ENCODE peak calls at places on chromosomes 4 and X, in seven cellular contexts. A is IMR-90, T is heart left ventricle, R is uterus, P is HepG2, J is adrenal gland, M is breast epithelium. G is an unnamed sample.

GRCh38 chrX:12452268-12452667 is 314.0 kb downstream of the FRMPD4 start:
- DNase-seq in A (no peak), T (no peak), R (no peak), P (no peak), J (no peak), M (no peak), G (no peak)

GRCh38 chrX:100975212-100975611 is 5.7 kb downstream of the ARL13A start:
- DNase-seq in A (peak), T (no peak), R (no peak), P (no peak), J (no peak), M (no peak), G (no peak)

GRCh38 chrX:124504106-124504983 is 158.0 kb downstream of the SH2D1A start:
- DNase-seq in A (no peak), T (no peak), R (no peak), P (no peak), J (no peak), M (no peak), G (no peak)

GRCh38 chrX:143664302-143664701 is 28.4 kb upstream of the SLITRK4 start:
- DNase-seq in A (no peak), T (no peak), R (no peak), P (no peak), J (peak), M (no peak), G (no peak)

GRCh38 chr4:185597532-185598188 is 62.4 kb upstream of the PDLIM3 start:
- DNase-seq in A (peak), T (peak), R (peak), P (peak), J (peak), M (peak), G (peak)

GRCh38 chr4:185513489-185514181 is 21.7 kb downstream of the PDLIM3 start:
- DNase-seq in A (peak), T (no peak), R (no peak), P (peak), J (peak), M (no peak), G (no peak)

GRCh38 chr4:168071304-168071703 is 21.0 kb upstream of the ANXA10 start:
- DNase-seq in A (no peak), T (no peak), R (no peak), P (no peak), J (no peak), M (no peak), G (no peak)

GRCh38 chr4:127214001-127214400 is 418.8 kb upstream of the INTU start:
- DNase-seq in A (no peak), T (no peak), R (no peak), P (no peak), J (peak), M (no peak), G (no peak)

GRCh38 chr4:129046055-129046959 is 47.0 kb downstream of the SCLT1 start:
- DNase-seq in A (no peak), T (no peak), R (no peak), P (no peak), J (no peak), M (no peak), G (no peak)

GRCh38 chr4:7876096-7876993 is 63.3 kb downstream of the AFAP1 start:
- DNase-seq in A (peak), T (no peak), R (no peak), P (peak), J (no peak), M (no peak), G (no peak)

GRCh38 chrX:70769659-70770232 is 138.8 kb downstream of the TEX11 start:
- DNase-seq in A (peak), T (no peak), R (no peak), P (no peak), J (no peak), M (no peak), G (no peak)

GRCh38 chr4:169986369-169986768 is 39.8 kb downstream of the MFAP3L start:
- DNase-seq in A (no peak), T (no peak), R (no peak), P (no peak), J (no peak), M (no peak), G (no peak)

GRCh38 chr4:83917572-83917971 is 381.7 kb downstream of the GPAT3 start:
- DNase-seq in A (peak), T (no peak), R (no peak), P (peak), J (no peak), M (no peak), G (no peak)

GRCh38 chrX:154734101-154734781 is 16.6 kb downstream of the GAB3 start:
- DNase-seq in A (peak), T (peak), R (peak), P (no peak), J (peak), M (peak), G (no peak)

GRCh38 chr4:179399054-179399782 is 1957.0 kb upstream of the AGA start:
- DNase-seq in A (no peak), T (no peak), R (no peak), P (no peak), J (no peak), M (no peak), G (no peak)

GRCh38 chrX:124383367-124383766 is 37.0 kb downstream of the SH2D1A start:
- DNase-seq in A (no peak), T (no peak), R (no peak), P (no peak), J (no peak), M (no peak), G (no peak)

GRCh38 chr4:25551608-25552007 is 104.0 kb upstream of the SLC34A2 start:
- DNase-seq in A (no peak), T (no peak), R (no peak), P (no peak), J (no peak), M (no peak), G (peak)

GRCh38 chrX:87397103-87397886 is 120.3 kb upstream of the KLHL4 start:
- DNase-seq in A (no peak), T (no peak), R (no peak), P (no peak), J (peak), M (no peak), G (no peak)

GRCh38 chrX:96703816-96704215 is 19.2 kb downstream of the DIAPH2 start:
- DNase-seq in A (peak), T (no peak), R (no peak), P (no peak), J (no peak), M (no peak), G (no peak)

GRCh38 chr4:38371391-38371851 is 292.6 kb upstream of the KLF3 start:
- DNase-seq in A (peak), T (no peak), R (no peak), P (no peak), J (no peak), M (no peak), G (no peak)

GRCh38 chr4:156495836-156496235 is 475.8 kb downstream of the PDGFC start:
- DNase-seq in A (no peak), T (no peak), R (no peak), P (no peak), J (no peak), M (no peak), G (no peak)

GRCh38 chr4:141724646-141725045 is 88.3 kb downstream of the IL15 start:
- DNase-seq in A (peak), T (no peak), R (no peak), P (no peak), J (no peak), M (no peak), G (no peak)

GRCh38 chr4:95517799-95518198 is 31.0 kb downstream of the UNC5C start:
- DNase-seq in A (no peak), T (no peak), R (no peak), P (no peak), J (no peak), M (no peak), G (no peak)

GRCh38 chr4:78059524-78059889 is 2.4 kb downstream of the FRAS1 start:
- DNase-seq in A (peak), T (no peak), R (no peak), P (peak), J (peak), M (peak), G (peak)

GRCh38 chrX:118974088-118974907 is at the start of gene LONRF3:
- DNase-seq in A (peak), T (peak), R (peak), P (peak), J (peak), M (peak), G (peak)

GRCh38 chr4:18012115-18012806 is 9.3 kb downstream of the LCORL start:
- DNase-seq in A (no peak), T (no peak), R (no peak), P (no peak), J (no peak), M (no peak), G (no peak)

GRCh38 chrX:65933085-65933589 is 106.7 kb downstream of the VSIG4 start:
- DNase-seq in A (no peak), T (no peak), R (no peak), P (no peak), J (no peak), M (no peak), G (no peak)

GRCh38 chr4:104064650-104065577 is 345.1 kb upstream of the TACR3 start:
- DNase-seq in A (no peak), T (no peak), R (no peak), P (peak), J (peak), M (no peak), G (peak)

GRCh38 chr4:62644372-62644771 is 1444.2 kb downstream of the ADGRL3 start:
- DNase-seq in A (no peak), T (no peak), R (no peak), P (peak), J (peak), M (no peak), G (no peak)

GRCh38 chr4:127124919-127125318 is 507.8 kb upstream of the INTU start:
- DNase-seq in A (peak), T (no peak), R (no peak), P (peak), J (no peak), M (no peak), G (no peak)

GRCh38 chr4:87339440-87339839 is 16.8 kb upstream of the HSD17B13 start:
- DNase-seq in A (no peak), T (no peak), R (no peak), P (no peak), J (no peak), M (no peak), G (no peak)

GRCh38 chr4:166839615-166840251 is 394.6 kb downstream of the SPOCK3 start:
- DNase-seq in A (no peak), T (no peak), R (no peak), P (no peak), J (no peak), M (no peak), G (no peak)

GRCh38 chrX:135513140-135513535 is 7.3 kb upstream of the INTS6L start:
- DNase-seq in A (no peak), T (no peak), R (no peak), P (no peak), J (no peak), M (no peak), G (no peak)

GRCh38 chrX:17291998-17292658 is 82.9 kb upstream of the NHS start:
- DNase-seq in A (no peak), T (no peak), R (no peak), P (no peak), J (peak), M (no peak), G (no peak)

GRCh38 chrX:29315931-29316330 is 728.7 kb downstream of the IL1RAPL1 start:
- DNase-seq in A (no peak), T (no peak), R (no peak), P (no peak), J (no peak), M (no peak), G (no peak)

GRCh38 chrX:136778914-136779313 is 1.8 kb downstream of the ARHGEF6 start:
- DNase-seq in A (no peak), T (no peak), R (no peak), P (no peak), J (no peak), M (no peak), G (no peak)

GRCh38 chrX:39174761-39175417 is 373.6 kb downstream of the MID1IP1 start:
- DNase-seq in A (no peak), T (no peak), R (peak), P (no peak), J (peak), M (no peak), G (peak)

GRCh38 chr4:995311-996026 is 2.3 kb upstream of the SLC26A1 start:
- DNase-seq in A (no peak), T (peak), R (no peak), P (no peak), J (no peak), M (no peak), G (no peak)

GRCh38 chr4:1398686-1399507 is 7.3 kb downstream of the NKX1-1 start:
- DNase-seq in A (no peak), T (no peak), R (peak), P (no peak), J (no peak), M (no peak), G (no peak)

GRCh38 chrX:150506020-150506419 is 62.4 kb upstream of the MTM1 start:
- DNase-seq in A (no peak), T (no peak), R (no peak), P (no peak), J (no peak), M (no peak), G (no peak)

GRCh38 chrX:150508018-150508417 is 60.4 kb upstream of the MTM1 start:
- DNase-seq in A (no peak), T (no peak), R (no peak), P (no peak), J (peak), M (no peak), G (no peak)

GRCh38 chrX:150504399-150505186 is 63.8 kb upstream of the MTM1 start:
- DNase-seq in A (peak), T (no peak), R (no peak), P (no peak), J (peak), M (no peak), G (no peak)

GRCh38 chrX:150507251-150507856 is 61.1 kb upstream of the MTM1 start:
- DNase-seq in A (no peak), T (no peak), R (no peak), P (no peak), J (peak), M (no peak), G (no peak)

DNA sequence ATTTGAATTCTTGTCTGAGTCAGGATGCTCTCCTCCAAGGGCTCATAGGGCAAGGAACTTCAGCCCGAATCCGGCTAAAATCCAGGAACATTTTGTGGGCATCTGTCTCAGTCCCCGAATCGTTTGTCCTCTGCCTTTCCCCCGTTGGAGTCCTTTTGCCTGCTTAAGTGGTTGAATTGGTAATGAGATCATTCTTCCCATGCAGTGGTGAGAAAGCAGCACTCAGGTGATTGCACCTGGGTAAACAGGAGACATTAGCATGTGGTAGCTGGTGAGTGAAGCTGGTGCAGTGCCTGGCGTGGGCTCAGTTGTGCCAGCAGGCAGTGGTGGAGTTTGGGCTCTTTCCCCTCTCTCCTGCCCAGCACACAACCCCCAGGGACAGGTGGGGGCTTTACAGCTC is 61.9 kb upstream of the MTM1 start:
- DNase-seq in A (no peak), T (no peak), R (no peak), P (no peak), J (no peak), M (no peak), G (no peak)
- H3K27ac ChIP-seq in A (no peak), T (peak), R (no peak), P (no peak), J (no peak), M (no peak), G (no peak)

GRCh38 chr4:113468165-113469022 is 293.1 kb downstream of the CAMK2D start:
- DNase-seq in A (peak), T (no peak), R (peak), P (peak), J (peak), M (peak), G (peak)
- TF ChIP-seq POLR2A in A (peak), T (peak), R (no peak), P (no peak), J (peak), M (no peak), G (no peak)

GRCh38 chrX:3504916-3505315 is 158.5 kb upstream of the MXRA5 start:
- DNase-seq in A (no peak), T (no peak), R (no peak), P (no peak), J (no peak), M (no peak), G (no peak)

GRCh38 chrX:3501833-3502535 is 155.5 kb upstream of the MXRA5 start:
- DNase-seq in A (no peak), T (peak), R (no peak), P (no peak), J (no peak), M (peak), G (no peak)
- H3K27ac ChIP-seq in A (no peak), T (no peak), R (no peak), P (no peak), J (no peak), M (peak), G (no peak)

DNA sequence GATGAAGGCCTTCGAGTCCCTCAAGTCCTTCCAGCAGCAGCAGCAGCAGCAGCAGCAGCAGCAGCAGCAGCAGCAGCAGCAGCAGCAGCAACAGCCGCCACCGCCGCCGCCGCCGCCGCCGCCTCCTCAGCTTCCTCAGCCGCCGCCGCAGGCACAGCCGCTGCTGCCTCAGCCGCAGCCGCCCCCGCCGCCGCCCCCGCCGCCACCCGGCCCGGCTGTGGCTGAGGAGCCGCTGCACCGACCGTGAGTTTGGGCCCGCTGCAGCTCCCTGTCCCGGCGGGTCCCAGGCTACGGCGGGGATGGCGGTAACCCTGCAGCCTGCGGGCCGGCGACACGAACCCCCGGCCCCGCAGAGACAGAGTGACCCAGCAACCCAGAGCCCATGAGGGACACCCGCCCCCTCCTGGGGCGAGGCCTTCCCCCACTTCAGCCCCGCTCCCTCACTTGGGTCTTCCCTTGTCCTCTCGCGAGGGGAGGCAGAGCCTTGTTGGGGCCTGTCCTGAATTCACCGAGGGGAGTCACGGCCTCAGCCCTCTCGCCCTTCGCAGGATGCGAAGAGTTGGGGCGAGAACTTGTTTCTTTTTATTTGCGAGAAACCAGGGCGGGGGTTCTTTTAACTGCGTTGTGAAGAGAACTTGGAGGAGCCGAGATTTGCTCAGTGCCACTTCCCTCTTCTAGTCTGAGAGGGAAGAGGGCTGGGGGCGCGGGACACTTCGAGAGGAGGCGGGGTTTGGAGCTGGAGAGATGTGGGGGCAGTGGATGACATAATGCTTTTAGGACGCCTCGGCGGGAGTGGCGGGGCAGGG is 568 bp downstream of the HTT start:
- DNase-seq in A (peak), T (peak), R (peak), P (peak), J (peak), M (peak), G (peak)
- TF ChIP-seq POLR2A in A (peak), T (no peak), R (no peak), P (no peak), J (peak), M (no peak), G (no peak)

DNA sequence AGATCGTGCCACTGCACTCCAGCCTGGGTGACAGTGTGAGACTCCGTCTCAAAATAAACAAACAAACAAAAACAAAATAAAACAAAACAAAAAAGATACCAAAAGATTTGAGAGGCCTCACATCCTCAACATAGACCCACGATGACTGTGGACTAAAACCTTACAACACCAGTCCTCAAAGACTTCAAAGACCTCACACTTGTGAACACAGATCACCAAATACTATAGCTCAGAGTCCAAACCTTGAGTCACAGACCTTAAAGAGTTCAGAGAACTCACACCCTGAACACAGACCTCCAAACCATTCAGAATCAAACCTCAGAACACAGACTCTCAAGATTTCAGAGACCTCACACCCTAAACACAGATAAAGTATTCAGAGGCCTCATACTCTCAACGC is 12.7 kb upstream of the PAGE4 start:
- DNase-seq in A (no peak), T (no peak), R (no peak), P (peak), J (no peak), M (no peak), G (no peak)
- H3K27ac ChIP-seq in A (no peak), T (no peak), R (no peak), P (peak), J (no peak), M (no peak), G (no peak)

DNA sequence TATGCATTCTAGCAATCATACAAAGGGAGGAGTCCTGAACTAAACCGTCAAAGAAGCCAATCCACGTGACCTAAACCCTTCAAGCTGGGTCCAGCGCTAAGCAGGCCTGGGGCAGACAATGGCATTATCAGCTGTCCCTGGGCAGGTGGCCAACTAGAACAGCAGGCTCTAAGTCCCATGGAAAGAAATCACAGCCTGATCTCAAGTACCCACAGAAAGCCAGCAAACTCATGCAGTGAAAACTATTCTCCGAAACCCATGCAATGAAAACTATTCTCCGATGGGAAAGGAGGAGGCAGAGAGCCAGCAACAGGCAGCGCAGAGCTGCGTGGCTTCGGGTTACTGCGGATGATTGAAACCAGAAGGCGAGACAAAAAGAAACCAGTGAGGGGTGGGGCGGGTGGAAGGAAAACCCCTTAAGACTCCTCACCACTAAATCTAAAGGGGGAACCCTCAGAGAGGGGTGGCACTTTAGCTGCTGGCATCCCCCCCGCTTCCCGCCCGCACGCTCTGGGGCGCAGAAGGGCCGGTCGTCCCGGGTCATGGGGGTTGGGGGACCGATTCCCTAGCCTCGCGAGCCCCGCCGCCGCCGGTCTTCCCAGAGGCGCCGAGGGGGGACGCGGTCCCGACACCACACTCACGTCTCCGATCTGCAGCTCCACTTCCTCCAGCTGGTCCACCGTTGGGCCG is 567 bp downstream of the C4orf46 start:
- DNase-seq in A (peak), T (peak), R (peak), P (peak), J (peak), M (no peak), G (peak)
- TF ChIP-seq POLR2A in A (no peak), T (no peak), R (no peak), P (no peak), J (peak), M (no peak), G (no peak)

G was measured in stomach.